ENCODE peak calls at places on chromosomes 7 and 10, in five cellular contexts. E is GM23338, I is GM23248, D is mesendoderm, H is HCT116. W is an unnamed sample.
A peak's percentile ranks its signal among the peaks of the same experiment; 100 is the strongest.

GRCh38 chr7:85234746-85235145 is 47.9 kb upstream of the SEMA3D start:
- DNase-seq in E (no peak), I (no peak), D (no peak), H (no peak), W (peak; percentile 13)

GRCh38 chr7:26574476-26574875 is 282.8 kb downstream of the SNX10 start:
- DNase-seq in E (no peak), I (peak; percentile 19), D (peak; percentile 59), H (no peak), W (no peak)

GRCh38 chr7:2723138-2723850 is 35.3 kb downstream of the AMZ1 start:
- DNase-seq in E (no peak), I (no peak), D (no peak), H (no peak), W (no peak)

GRCh38 chr7:75989084-75989725 is 5.2 kb downstream of the TMEM120A start:
- DNase-seq in E (peak; percentile 27), I (no peak), D (peak; percentile 42), H (no peak), W (no peak)

GRCh38 chr10:30045961-30046360 is 13.4 kb downstream of the JCAD start:
- DNase-seq in E (no peak), I (no peak), D (no peak), H (no peak), W (no peak)

GRCh38 chr10:129031233-129032150 is 435.5 kb upstream of the MGMT start:
- DNase-seq in E (peak; percentile 80), I (peak; percentile 67), D (peak; percentile 74), H (no peak), W (peak; percentile 0)

GRCh38 chr10:86954681-86955500 is 2.5 kb downstream of the MMRN2 start:
- DNase-seq in E (no peak), I (no peak), D (no peak), H (no peak), W (no peak)

GRCh38 chr7:145105561-145105960 is 269.7 kb upstream of the TPK1 start:
- DNase-seq in E (no peak), I (no peak), D (no peak), H (no peak), W (no peak)

GRCh38 chr7:2853147-2853546 is 9.0 kb upstream of the GNA12 start:
- DNase-seq in E (no peak), I (peak; percentile 53), D (no peak), H (no peak), W (peak; percentile 32)

GRCh38 chr10:21501109-21501508 is 24.4 kb downstream of the SKIDA1 start:
- DNase-seq in E (no peak), I (no peak), D (no peak), H (no peak), W (no peak)

GRCh38 chr7:74403521-74404387 is 50.0 kb upstream of the GTF2IRD1 start:
- DNase-seq in E (no peak), I (no peak), D (no peak), H (no peak), W (no peak)

GRCh38 chr7:133783276-133783675 is 343.9 kb upstream of the LRGUK start:
- DNase-seq in E (no peak), I (no peak), D (no peak), H (no peak), W (peak; percentile 36)

GRCh38 chr7:25361863-25362262 is 133.6 kb upstream of the NPVF start:
- DNase-seq in E (no peak), I (peak; percentile 6), D (no peak), H (no peak), W (no peak)

GRCh38 chr10:24617771-24618396 is 105.8 kb downstream of the ARHGAP21 start:
- DNase-seq in E (peak; percentile 90), I (peak; percentile 69), D (peak; percentile 89), H (peak; percentile 45), W (peak; percentile 54)

GRCh38 chr7:7978860-7979259 is 10.3 kb downstream of the GLCCI1 start:
- DNase-seq in E (no peak), I (no peak), D (no peak), H (no peak), W (no peak)

GRCh38 chr10:132729810-132730565 is 56.0 kb downstream of the NKX6-2 start:
- DNase-seq in E (no peak), I (no peak), D (no peak), H (no peak), W (no peak)

GRCh38 chr7:39891879-39892278 is 58.2 kb upstream of the CDK13 start:
- DNase-seq in E (no peak), I (no peak), D (no peak), H (no peak), W (no peak)

GRCh38 chr7:75879771-75880184 is 944 bp downstream of the RHBDD2 start:
- DNase-seq in E (peak; percentile 47), I (peak; percentile 53), D (peak; percentile 67), H (no peak), W (peak; percentile 67)

GRCh38 chr7:80151274-80151665 is 16.6 kb downstream of the GNAI1 start:
- DNase-seq in E (no peak), I (peak; percentile 76), D (no peak), H (no peak), W (peak; percentile 50)

GRCh38 chr7:27917774-27918314 is 177.9 kb downstream of the TAX1BP1 start:
- DNase-seq in E (no peak), I (peak; percentile 61), D (no peak), H (no peak), W (peak; percentile 87)

GRCh38 chr10:30647089-30647488 is 17.5 kb upstream of the LYZL2 start:
- DNase-seq in E (no peak), I (no peak), D (no peak), H (no peak), W (no peak)

GRCh38 chr10:78602201-78602917 is 466.4 kb upstream of the ZMIZ1 start:
- DNase-seq in E (no peak), I (peak; percentile 19), D (no peak), H (no peak), W (peak; percentile 29)

GRCh38 chr10:110843031-110843430 is 28.7 kb upstream of the PDCD4 start:
- DNase-seq in E (no peak), I (no peak), D (no peak), H (no peak), W (no peak)

GRCh38 chr7:6376820-6377219 is 70.9 kb downstream of the DAGLB start:
- DNase-seq in E (peak; percentile 34), I (no peak), D (no peak), H (no peak), W (no peak)
- H3K79me2 ChIP-seq in E (peaks cover 71% of the 10 kb centered on the region), I (peaks cover 74% of the 10 kb centered on the region), D (peaks cover 72% of the 10 kb centered on the region), H (peaks cover 71% of the 10 kb centered on the region), W (peaks cover 72% of the 10 kb centered on the region)

GRCh38 chr7:151136515-151136908 is 31.0 kb downstream of the GBX1 start:
- DNase-seq in E (no peak), I (no peak), D (no peak), H (no peak), W (no peak)

GRCh38 chr7:151139071-151139521 is 28.4 kb downstream of the GBX1 start:
- DNase-seq in E (no peak), I (no peak), D (peak; percentile 37), H (no peak), W (no peak)

GRCh38 chr7:151137076-151137611 is 30.4 kb downstream of the GBX1 start:
- DNase-seq in E (peak; percentile 50), I (no peak), D (peak; percentile 57), H (no peak), W (no peak)

GRCh38 chr7:151138541-151138910 is 29.0 kb downstream of the GBX1 start:
- DNase-seq in E (peak; percentile 76), I (no peak), D (peak; percentile 61), H (no peak), W (no peak)

GRCh38 chr7:151137841-151138540 is 29.5 kb downstream of the GBX1 start:
- DNase-seq in E (peak; percentile 40), I (no peak), D (peak; percentile 46), H (no peak), W (no peak)
- H3K36me3 ChIP-seq in E (no peaks in the 10 kb centered on the region), I (peaks cover 7% of the 10 kb centered on the region), D (peaks cover 1% of the 10 kb centered on the region), H (peaks cover 18% of the 10 kb centered on the region), W (peaks cover 25% of the 10 kb centered on the region)

DNA sequence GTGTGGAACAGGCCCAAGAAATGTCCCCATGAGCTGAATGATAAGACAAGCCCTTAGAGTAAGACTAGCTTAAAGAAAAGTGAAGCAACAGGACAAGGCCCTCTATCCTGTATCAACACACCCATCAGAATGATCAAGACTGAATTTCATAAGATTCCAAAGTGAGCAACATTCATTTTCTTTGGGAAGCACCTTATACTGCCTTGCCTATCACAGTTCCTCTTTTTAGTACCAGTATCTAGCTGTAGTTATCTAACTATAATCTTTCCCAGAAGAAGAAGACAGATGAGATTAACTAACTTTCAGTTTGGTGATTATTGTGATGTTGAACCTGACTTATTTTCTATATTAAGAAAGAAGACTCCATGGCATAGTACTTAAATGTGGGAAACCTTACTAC is 391.2 kb downstream of the PHTF2 start:
- DNase-seq in E (no peak), I (no peak), D (no peak), H (no peak), W (no peak)
- H3K4me3 ChIP-seq in E (no peak overlapping the region), I (no peak overlapping the region), D (no peak overlapping the region), H (no peak overlapping the region), W (no peak overlapping the region)

GRCh38 chr10:88881922-88882645 is 2.0 kb downstream of the STAMBPL1 start:
- DNase-seq in E (no peak), I (no peak), D (no peak), H (no peak), W (peak; percentile 19)
- H3K79me2 ChIP-seq in E (no peaks in the 10 kb centered on the region), I (peaks cover 53% of the 10 kb centered on the region), D (no peaks in the 10 kb centered on the region), H (peaks cover 21% of the 10 kb centered on the region), W (peaks cover 65% of the 10 kb centered on the region)

DNA sequence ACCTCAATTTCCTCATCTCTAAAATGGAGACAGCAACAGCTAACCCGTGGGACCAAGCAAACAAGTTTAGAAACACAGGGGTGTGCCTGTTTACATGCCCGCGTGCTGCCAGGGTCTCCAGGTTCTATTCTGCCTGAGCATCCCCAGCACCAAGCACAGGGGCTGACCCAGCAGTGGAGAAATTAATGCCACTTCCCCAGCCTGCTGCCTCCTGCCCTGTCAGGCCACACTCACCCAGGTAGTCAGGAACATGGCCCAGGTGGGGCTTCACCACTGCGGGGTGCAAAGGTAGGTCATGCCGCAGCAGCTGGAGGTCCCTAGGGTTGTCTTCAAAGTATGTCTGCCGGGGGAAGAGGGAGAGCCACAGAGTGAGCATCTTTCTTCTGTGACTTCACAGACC is 5.8 kb downstream of the DDX56 start:
- DNase-seq in E (no peak), I (no peak), D (no peak), H (no peak), W (no peak)
- H3K36me3 ChIP-seq in E (peaks cover 50% of the 10 kb centered on the region), I (peaks cover 49% of the 10 kb centered on the region), D (peaks cover 48% of the 10 kb centered on the region), H (peaks cover 68% of the 10 kb centered on the region), W (peaks cover 57% of the 10 kb centered on the region)

W was measured in fibroblast of lung.